ENCODE peak calls at places on chromosome 6, in five cellular contexts. Y is Panc1, Q is colonic mucosa, E is aorta, G is PC-3. R is an unnamed sample. For H3K9me3, the result is how much of the 10 kb centered on the place peaks cover.

GRCh38 chr6:10210052-10210451 is 204.8 kb downstream of the TFAP2A start:
- DNase-seq in E (no peak), G (peak), Q (no peak), Y (no peak), R (peak)

GRCh38 chr6:12051861-12052368 is 39.8 kb downstream of the HIVEP1 start:
- DNase-seq in Y (no peak), E (no peak), G (no peak), Q (no peak), R (peak)

GRCh38 chr6:100116409-100117194 is 122.6 kb upstream of the MCHR2 start:
- DNase-seq in G (peak), Q (peak), Y (peak), E (no peak), R (peak)

GRCh38 chr6:149131891-149132290 is 185.6 kb upstream of the TAB2 start:
- DNase-seq in G (no peak), Q (no peak), Y (no peak), E (no peak), R (no peak)

GRCh38 chr6:64520050-64520449 is 884.4 kb downstream of the PHF3 start:
- DNase-seq in Q (no peak), G (peak), Y (peak), E (no peak), R (peak)

GRCh38 chr6:27205375-27206278 is 41.9 kb upstream of the PRSS16 start:
- DNase-seq in Q (no peak), Y (no peak), E (no peak), G (no peak), R (peak)

GRCh38 chr6:80438728-80439127 is 332.3 kb downstream of the BCKDHB start:
- DNase-seq in Y (no peak), G (peak), Q (no peak), E (no peak), R (peak)

GRCh38 chr6:5766260-5766659 is 240.5 kb downstream of the NRN1 start:
- DNase-seq in Q (no peak), Y (no peak), E (no peak), G (no peak), R (peak)

GRCh38 chr6:91106083-91106482 is 519.2 kb upstream of the MAP3K7 start:
- DNase-seq in G (no peak), Y (no peak), E (no peak), Q (no peak), R (no peak)

GRCh38 chr6:111122458-111123286 is 35.4 kb downstream of the SLC16A10 start:
- DNase-seq in E (no peak), Y (no peak), Q (no peak), G (no peak), R (no peak)

GRCh38 chr6:160070427-160070826 is 51.2 kb upstream of the SLC22A1 start:
- DNase-seq in Y (no peak), G (no peak), E (no peak), Q (no peak), R (no peak)

GRCh38 chr6:44172759-44173500 is 14.3 kb downstream of the CAPN11 start:
- DNase-seq in Y (peak), G (peak), E (peak), Q (peak), R (peak)

GRCh38 chr6:139439278-139439813 is 64.9 kb upstream of the CITED2 start:
- DNase-seq in E (no peak), Q (no peak), Y (no peak), G (peak), R (peak)

GRCh38 chr6:88599561-88599960 is 363.9 kb downstream of the RNGTT start:
- DNase-seq in Q (no peak), E (no peak), Y (no peak), G (no peak), R (no peak)

GRCh38 chr6:87907521-87907920 is 140.1 kb upstream of the SPACA1 start:
- DNase-seq in E (no peak), G (no peak), Q (no peak), Y (no peak), R (peak)

GRCh38 chr6:42221546-42221945 is 3.9 kb upstream of the MRPS10 start:
- DNase-seq in Q (no peak), Y (no peak), E (no peak), G (no peak), R (no peak)

GRCh38 chr6:100691972-100692371 is 189.2 kb downstream of the ASCC3 start:
- DNase-seq in G (no peak), E (no peak), Y (no peak), Q (no peak), R (no peak)

GRCh38 chr6:135935951-135936601 is 84.6 kb downstream of the PDE7B start:
- DNase-seq in G (peak), E (no peak), Y (peak), Q (no peak), R (peak)

GRCh38 chr6:110226261-110226660 is 46.0 kb downstream of the CDC40 start:
- DNase-seq in E (no peak), Q (no peak), Y (no peak), G (no peak), R (no peak)

GRCh38 chr6:6700871-6701270 is 112.4 kb downstream of the LY86 start:
- DNase-seq in G (no peak), E (no peak), Y (no peak), Q (no peak), R (no peak)

GRCh38 chr6:94751641-94752329 is 825.5 kb upstream of the MANEA start:
- DNase-seq in G (no peak), E (no peak), Y (no peak), Q (no peak), R (no peak)

GRCh38 chr6:12366732-12367131 is 76.6 kb downstream of the EDN1 start:
- DNase-seq in G (no peak), Y (no peak), E (no peak), Q (no peak), R (no peak)

GRCh38 chr6:25553502-25553901 is 98.5 kb upstream of the SCGN start:
- DNase-seq in Y (no peak), G (no peak), Q (no peak), E (no peak), R (peak)

GRCh38 chr6:150068173-150068785 is 642 bp downstream of the ULBP3 start:
- DNase-seq in E (no peak), G (no peak), Q (no peak), Y (no peak), R (peak)

GRCh38 chr6:46265373-46265772 is 94.6 kb upstream of the ENPP5 start:
- DNase-seq in Y (no peak), Q (no peak), E (no peak), G (no peak), R (no peak)

GRCh38 chr6:165184192-165184979 is 125.0 kb downstream of the C6orf118 start:
- DNase-seq in G (no peak), Y (no peak), Q (no peak), E (no peak), R (peak)

GRCh38 chr6:165186441-165187205 is 122.8 kb downstream of the C6orf118 start:
- DNase-seq in G (no peak), E (no peak), Y (no peak), Q (no peak), R (no peak)

GRCh38 chr6:165183071-165183470 is 126.3 kb downstream of the C6orf118 start:
- DNase-seq in Y (no peak), E (no peak), G (no peak), Q (no peak), R (peak)

GRCh38 chr6:165183496-165184140 is 125.8 kb downstream of the C6orf118 start:
- DNase-seq in E (no peak), G (no peak), Y (no peak), Q (no peak), R (no peak)

DNA sequence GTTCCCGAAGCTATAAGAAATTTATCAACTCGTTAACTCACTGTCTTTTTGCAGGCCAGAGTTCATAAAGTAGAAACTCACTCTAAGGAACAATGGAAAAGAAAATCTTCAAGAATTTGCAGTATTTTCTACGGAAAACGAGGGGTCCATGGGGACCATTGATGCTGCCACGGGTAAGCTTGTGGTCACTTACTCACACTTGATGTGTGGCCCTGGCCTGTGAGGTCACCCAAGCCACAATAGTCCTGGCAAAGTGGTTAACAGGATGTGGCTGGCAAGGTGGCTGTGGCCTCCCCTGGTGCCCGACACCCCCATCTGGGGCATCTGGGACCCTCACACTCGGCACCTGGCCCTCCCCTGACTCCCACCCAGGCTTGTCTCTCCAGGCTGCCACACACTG is 123.4 kb downstream of the C6orf118 start:
- DNase-seq in Q (no peak), E (no peak), Y (no peak), G (no peak), R (peak)
- H3K9me3 ChIP-seq in Q (under half), E (under half), Y (under half), G (under half), R (under half)

GRCh38 chr6:167317172-167317571 is 7.7 kb upstream of the TTLL2 start:
- DNase-seq in E (no peak), Y (no peak), Q (no peak), G (no peak), R (no peak)
- H3K9me3 ChIP-seq in E (under half), Y (under half), Q (under half), G (under half), R (under half)

GRCh38 chr6:157325069-157325805 is 1.9 kb upstream of the TMEM242 start:
- DNase-seq in Q (no peak), E (no peak), G (no peak), Y (no peak), R (peak)
- H3K9me3 ChIP-seq in Q (under half), E (under half), G (under half), Y (under half), R (under half)

GRCh38 chr6:74137910-74138309 is 441.9 kb downstream of the CD109 start:
- DNase-seq in Y (no peak), Q (no peak), G (no peak), E (no peak), R (peak)
- H3K9me3 ChIP-seq in Y (under half), Q (under half), G (under half), E (under half), R (under half)

GRCh38 chr6:322940-323729 is 30.8 kb downstream of the DUSP22 start:
- DNase-seq in Q (no peak), Y (no peak), E (peak), G (no peak), R (no peak)

GRCh38 chr6:320351-321157 is 28.3 kb downstream of the DUSP22 start:
- DNase-seq in E (peak), G (no peak), Q (no peak), Y (no peak), R (no peak)

GRCh38 chr6:322205-322930 is 30.1 kb downstream of the DUSP22 start:
- DNase-seq in E (peak), G (no peak), Q (no peak), Y (peak), R (no peak)

GRCh38 chr6:319177-320131 is 27.2 kb downstream of the DUSP22 start:
- DNase-seq in Q (no peak), G (no peak), E (peak), Y (no peak), R (no peak)

GRCh38 chr6:321158-321438 is 28.8 kb downstream of the DUSP22 start:
- DNase-seq in Q (no peak), G (peak), Y (no peak), E (no peak), R (no peak)
- H3K9me3 ChIP-seq in Q (under half), G (under half), Y (under half), E (under half), R (under half)

DNA sequence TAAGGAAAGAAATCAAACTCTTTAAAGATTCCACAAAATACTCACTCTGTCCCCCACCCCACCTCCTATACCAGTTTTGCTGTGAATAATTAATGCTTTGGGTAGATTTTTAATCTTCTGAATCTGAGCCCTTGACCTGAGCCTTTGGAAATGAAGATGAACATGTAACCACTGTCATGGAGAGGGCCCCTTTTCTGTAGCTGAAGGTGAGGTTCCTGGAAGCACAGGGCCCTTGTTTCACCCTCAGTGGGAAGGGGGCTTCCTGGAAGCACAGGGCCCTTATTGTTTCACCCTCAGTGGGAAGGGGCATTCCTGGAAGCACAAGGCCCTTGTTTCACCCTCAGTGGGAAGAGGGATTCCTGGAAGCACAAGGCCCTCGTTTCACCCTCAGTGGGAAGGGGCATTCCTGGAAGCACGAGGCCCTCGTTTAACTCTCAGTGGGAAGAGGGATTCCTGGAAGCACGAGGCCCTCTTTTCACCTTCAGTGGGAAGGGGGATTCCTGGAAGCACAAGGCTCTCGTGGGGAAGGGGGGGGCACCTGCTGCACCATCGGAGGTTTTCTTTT is 75.7 kb downstream of the DACT2 start:
- DNase-seq in Q (no peak), G (no peak), Y (no peak), E (no peak), R (no peak)
- H3K9me3 ChIP-seq in Q (under half), G (under half), Y (under half), E (under half), R (under half)

GRCh38 chr6:37971711-37972410 is 152.3 kb downstream of the ZFAND3 start:
- DNase-seq in Q (no peak), G (no peak), Y (no peak), E (no peak), R (no peak)

GRCh38 chr6:37972994-37973757 is 153.6 kb downstream of the ZFAND3 start:
- DNase-seq in E (no peak), G (no peak), Q (no peak), Y (no peak), R (peak)

GRCh38 chr6:37971263-37971662 is 151.7 kb downstream of the ZFAND3 start:
- DNase-seq in Q (no peak), Y (no peak), E (no peak), G (no peak), R (peak)

GRCh38 chr6:37974943-37975342 is 155.4 kb downstream of the ZFAND3 start:
- DNase-seq in G (no peak), Q (no peak), E (no peak), Y (no peak), R (no peak)

GRCh38 chr6:37974381-37974780 is 154.9 kb downstream of the ZFAND3 start:
- DNase-seq in G (no peak), Q (no peak), E (no peak), Y (no peak), R (no peak)
- H3K9me3 ChIP-seq in G (under half), Q (under half), E (under half), Y (under half), R (under half)

GRCh38 chr6:170135461-170135820 is 155.4 kb downstream of the DLL1 start:
- DNase-seq in E (no peak), Q (no peak), G (no peak), Y (no peak), R (no peak)

GRCh38 chr6:170137911-170138910 is 152.7 kb downstream of the DLL1 start:
- DNase-seq in G (no peak), Q (no peak), Y (no peak), E (peak), R (no peak)

GRCh38 chr6:170135821-170136471 is 154.9 kb downstream of the DLL1 start:
- DNase-seq in G (no peak), Y (no peak), Q (no peak), E (peak), R (no peak)

GRCh38 chr6:170136541-170137175 is 154.2 kb downstream of the DLL1 start:
- DNase-seq in E (peak), G (no peak), Y (no peak), Q (no peak), R (no peak)

DNA sequence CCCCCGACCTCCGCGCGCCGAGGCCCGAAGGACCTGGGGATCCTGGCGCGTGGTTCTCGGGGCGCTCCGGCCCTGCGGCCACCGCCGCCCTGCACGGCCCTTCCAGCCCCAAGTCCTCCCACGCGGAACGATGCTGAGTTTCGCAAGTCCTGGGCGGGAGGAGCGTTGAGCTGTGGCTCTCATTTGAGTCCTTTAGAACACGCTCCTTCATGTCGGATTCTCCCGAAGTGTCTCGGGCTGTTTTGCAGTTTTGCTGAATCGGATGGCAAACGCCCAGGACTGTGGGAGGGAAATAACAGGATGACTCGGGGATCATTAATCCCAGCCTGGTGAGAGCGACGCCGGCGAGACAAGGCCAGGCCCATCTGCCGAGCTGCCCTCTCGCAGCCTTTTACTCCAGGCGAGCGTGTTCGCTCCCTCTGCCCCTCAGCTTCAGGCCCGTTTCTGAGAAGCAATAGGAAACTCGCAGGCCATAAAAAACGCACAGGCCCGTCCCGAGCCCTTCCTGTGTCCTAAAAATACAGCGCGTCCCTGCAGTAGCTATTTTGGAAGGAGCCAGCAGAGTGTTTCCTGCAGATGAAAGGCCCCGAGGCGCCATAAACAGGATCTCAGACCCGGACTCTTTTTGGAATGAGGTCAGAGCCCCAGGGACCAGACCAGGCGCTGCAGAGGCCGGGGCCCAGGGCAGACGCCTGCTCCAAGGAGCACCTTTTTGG is 153.5 kb downstream of the DLL1 start:
- DNase-seq in E (peak), Y (no peak), G (no peak), Q (no peak), R (peak)
- H3K9me3 ChIP-seq in E (under half), Y (under half), G (under half), Q (under half), R (under half)

GRCh38 chr6:30862156-30862875 is 22.0 kb upstream of the DDR1 start:
- DNase-seq in E (no peak), G (no peak), Y (no peak), Q (no peak), R (no peak)

GRCh38 chr6:30861257-30862048 is 22.9 kb upstream of the DDR1 start:
- DNase-seq in Q (no peak), G (no peak), E (no peak), Y (no peak), R (no peak)

DNA sequence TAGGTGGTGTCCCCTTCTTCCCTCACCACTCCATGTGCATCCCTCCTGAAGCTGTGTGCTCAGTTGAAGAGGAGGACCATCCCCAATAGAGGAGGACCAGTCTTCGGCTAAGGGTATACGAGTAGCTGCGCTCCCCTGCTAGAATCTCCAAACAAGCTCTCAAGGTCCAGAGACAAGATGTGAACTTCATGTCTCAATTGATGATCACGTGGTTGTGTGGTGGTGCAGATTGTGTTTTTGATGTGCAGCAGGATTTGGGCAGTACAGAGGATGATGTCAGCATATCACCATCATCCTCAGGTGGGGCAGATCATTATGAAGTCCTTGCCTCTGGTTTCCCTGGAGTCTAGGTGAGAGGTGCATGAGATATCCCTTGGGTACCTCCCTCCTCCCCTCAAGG is 20.0 kb upstream of the DDR1 start:
- DNase-seq in G (no peak), E (no peak), Q (no peak), Y (no peak), R (no peak)
- H3K9me3 ChIP-seq in G (under half), E (under half), Q (under half), Y (under half), R (under half)

DNA sequence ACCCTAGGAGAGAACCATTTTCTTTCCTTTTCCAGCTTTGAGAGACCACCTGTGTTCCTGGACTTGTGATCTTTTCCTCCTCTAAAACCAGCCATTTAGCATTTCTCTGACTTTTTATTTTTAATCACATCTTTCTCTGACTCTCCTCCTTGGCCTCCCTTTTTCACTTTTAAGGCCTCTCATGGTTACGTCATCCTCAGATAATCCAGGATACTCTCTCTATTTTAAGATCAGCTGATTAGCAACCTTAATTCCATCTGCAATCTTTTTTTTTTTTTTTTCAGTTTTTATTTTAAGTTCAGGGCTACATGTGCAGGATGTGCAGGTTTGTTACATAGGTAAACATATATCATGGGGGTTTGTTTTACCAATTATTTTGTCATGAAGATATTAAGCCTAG is 54.0 kb downstream of the RFPL4B start:
- DNase-seq in E (no peak), G (no peak), Q (no peak), Y (no peak), R (no peak)
- H3K9me3 ChIP-seq in E (under half), G (under half), Q (under half), Y (under half), R (under half)